ENCODE peak calls at places on chromosomes 1 and 21, in nine cellular contexts. H is pancreas, J is neural progenitor cell, C is cardiac muscle cell, S is HFF-Myc, R is sigmoid colon, P is astrocyte of the spinal cord, V is fibroblast of mammary gland, T is prostate gland. M is an unnamed sample.

GRCh38 chr21:46048926-46049889 is 48.7 kb upstream of the COL6A2 start:
- DNase-seq in H (peak), J (no peak), C (no peak), S (peak), R (peak), P (peak), V (peak), T (no peak), M (peak)

GRCh38 chr1:185479781-185480180 is 162.7 kb upstream of the IVNS1ABP start:
- DNase-seq in H (no peak), J (peak), C (no peak), S (no peak), R (no peak), P (no peak), V (no peak), T (no peak), M (no peak)

GRCh38 chr1:12296623-12297022 is 66.8 kb downstream of the VPS13D start:
- DNase-seq in H (no peak), J (no peak), C (no peak), S (no peak), R (no peak), P (peak), V (peak), T (no peak), M (peak)

GRCh38 chr1:218347713-218348627 is 2.8 kb downstream of the TGFB2 start:
- DNase-seq in H (no peak), J (no peak), C (peak), S (no peak), R (peak), P (peak), V (peak), T (no peak), M (peak)

GRCh38 chr1:40341509-40342380 is 24.7 kb upstream of the COL9A2 start:
- DNase-seq in H (no peak), J (no peak), C (no peak), S (no peak), R (no peak), P (no peak), V (no peak), T (no peak), M (peak)

GRCh38 chr1:171296897-171297296 is 17.1 kb upstream of the FMO4 start:
- DNase-seq in H (no peak), J (no peak), C (no peak), S (no peak), R (no peak), P (no peak), V (no peak), T (no peak), M (no peak)

GRCh38 chr1:155218854-155219591 is 10.5 kb downstream of the MTX1 start:
- DNase-seq in H (peak), J (peak), C (peak), S (no peak), R (no peak), P (peak), V (peak), T (peak), M (peak)

GRCh38 chr1:231679109-231679508 is 52.5 kb downstream of the DISC1 start:
- DNase-seq in H (no peak), J (no peak), C (no peak), S (no peak), R (no peak), P (no peak), V (no peak), T (no peak), M (no peak)

GRCh38 chr21:41168391-41169257 is 664 bp downstream of the BACE2 start:
- DNase-seq in H (peak), J (peak), C (peak), S (no peak), R (peak), P (peak), V (peak), T (peak), M (peak)

GRCh38 chr1:27400035-27400962 is 7.9 kb downstream of the GPR3 start:
- DNase-seq in H (no peak), J (peak), C (no peak), S (no peak), R (no peak), P (no peak), V (peak), T (no peak), M (peak)

GRCh38 chr1:59484090-59484489 is 187.2 kb downstream of the FGGY start:
- DNase-seq in H (no peak), J (no peak), C (no peak), S (peak), R (no peak), P (peak), V (peak), T (no peak), M (peak)

GRCh38 chr21:41715649-41716321 is 51.1 kb downstream of the RIPK4 start:
- DNase-seq in H (peak), J (no peak), C (peak), S (no peak), R (no peak), P (no peak), V (no peak), T (no peak), M (no peak)

GRCh38 chr1:182120411-182121258 is 59.1 kb upstream of the ZNF648 start:
- DNase-seq in H (peak), J (no peak), C (no peak), S (no peak), R (no peak), P (peak), V (peak), T (peak), M (no peak)

GRCh38 chr1:94726981-94727685 is 93.0 kb upstream of the SLC44A3 start:
- DNase-seq in H (no peak), J (no peak), C (no peak), S (no peak), R (no peak), P (no peak), V (no peak), T (no peak), M (no peak)

DNA sequence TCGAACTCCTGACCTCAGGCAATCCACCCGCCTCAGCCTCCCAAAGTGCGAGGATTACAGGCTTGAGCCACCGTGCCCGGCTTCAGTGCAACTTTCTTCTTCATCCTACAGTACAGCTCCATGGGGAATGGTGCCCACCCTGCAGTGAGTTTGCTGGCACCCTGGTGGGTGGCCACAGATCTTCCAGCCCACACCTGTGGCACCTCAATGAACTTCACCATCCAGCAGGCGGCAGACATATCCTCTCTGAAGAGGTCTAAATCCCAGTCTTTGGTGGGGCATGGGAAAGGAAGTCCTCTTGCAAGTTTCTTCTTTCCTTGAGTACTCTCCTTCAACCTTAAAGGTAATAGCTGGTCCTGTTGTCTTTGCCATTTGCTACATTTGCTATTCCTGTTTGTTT is 18.1 kb upstream of the ZBTB8A start:
- DNase-seq in H (no peak), J (no peak), C (no peak), S (no peak), R (no peak), P (no peak), V (no peak), T (no peak), M (no peak)
- H3K4me3 ChIP-seq in H (no peak), J (no peak), C (no peak), S (peak), R (no peak), P (no peak), V (no peak), T (no peak), M (no peak)

GRCh38 chr1:20115916-20116315 is 3.4 kb downstream of the PLA2G2D start:
- DNase-seq in H (no peak), J (no peak), C (no peak), S (no peak), R (peak), P (no peak), V (no peak), T (no peak), M (no peak)

GRCh38 chr1:20114021-20114648 is 5.2 kb downstream of the PLA2G2D start:
- DNase-seq in H (no peak), J (no peak), C (no peak), S (no peak), R (peak), P (no peak), V (no peak), T (no peak), M (no peak)

GRCh38 chr1:20112279-20113000 is 6.9 kb downstream of the PLA2G2D start:
- DNase-seq in H (no peak), J (no peak), C (no peak), S (no peak), R (peak), P (no peak), V (peak), T (no peak), M (no peak)

GRCh38 chr1:20119351-20119750 is at the start of gene PLA2G2D:
- DNase-seq in H (no peak), J (no peak), C (no peak), S (no peak), R (peak), P (no peak), V (no peak), T (no peak), M (no peak)

GRCh38 chr1:20115479-20115878 is 3.9 kb downstream of the PLA2G2D start:
- DNase-seq in H (no peak), J (no peak), C (no peak), S (no peak), R (peak), P (no peak), V (no peak), T (no peak), M (no peak)
- TF ChIP-seq CTCF in H (no peak), J (peak), C (no peak), S (no peak), R (no peak), P (no peak), V (no peak), T (no peak), M (no peak)

GRCh38 chr1:86156571-86157455 is at the start of gene COL24A1:
- DNase-seq in H (no peak), J (peak), C (peak), S (no peak), R (peak), P (peak), V (peak), T (peak), M (peak)

GRCh38 chr1:86155061-86155806 is 1.3 kb downstream of the COL24A1 start:
- DNase-seq in H (no peak), J (peak), C (peak), S (no peak), R (peak), P (peak), V (peak), T (no peak), M (no peak)

GRCh38 chr1:86152887-86153286 is 3.7 kb downstream of the COL24A1 start:
- DNase-seq in H (no peak), J (no peak), C (no peak), S (no peak), R (no peak), P (no peak), V (no peak), T (no peak), M (no peak)

GRCh38 chr1:86154581-86155060 is 2.0 kb downstream of the COL24A1 start:
- DNase-seq in H (no peak), J (peak), C (no peak), S (peak), R (peak), P (no peak), V (peak), T (no peak), M (no peak)

GRCh38 chr1:86155807-86156561 is 588 bp downstream of the COL24A1 start:
- DNase-seq in H (no peak), J (peak), C (peak), S (no peak), R (peak), P (peak), V (peak), T (no peak), M (peak)
- H3K4me3 ChIP-seq in H (peak), J (peak), C (peak), S (peak), R (peak), P (peak), V (peak), T (peak), M (peak)

DNA sequence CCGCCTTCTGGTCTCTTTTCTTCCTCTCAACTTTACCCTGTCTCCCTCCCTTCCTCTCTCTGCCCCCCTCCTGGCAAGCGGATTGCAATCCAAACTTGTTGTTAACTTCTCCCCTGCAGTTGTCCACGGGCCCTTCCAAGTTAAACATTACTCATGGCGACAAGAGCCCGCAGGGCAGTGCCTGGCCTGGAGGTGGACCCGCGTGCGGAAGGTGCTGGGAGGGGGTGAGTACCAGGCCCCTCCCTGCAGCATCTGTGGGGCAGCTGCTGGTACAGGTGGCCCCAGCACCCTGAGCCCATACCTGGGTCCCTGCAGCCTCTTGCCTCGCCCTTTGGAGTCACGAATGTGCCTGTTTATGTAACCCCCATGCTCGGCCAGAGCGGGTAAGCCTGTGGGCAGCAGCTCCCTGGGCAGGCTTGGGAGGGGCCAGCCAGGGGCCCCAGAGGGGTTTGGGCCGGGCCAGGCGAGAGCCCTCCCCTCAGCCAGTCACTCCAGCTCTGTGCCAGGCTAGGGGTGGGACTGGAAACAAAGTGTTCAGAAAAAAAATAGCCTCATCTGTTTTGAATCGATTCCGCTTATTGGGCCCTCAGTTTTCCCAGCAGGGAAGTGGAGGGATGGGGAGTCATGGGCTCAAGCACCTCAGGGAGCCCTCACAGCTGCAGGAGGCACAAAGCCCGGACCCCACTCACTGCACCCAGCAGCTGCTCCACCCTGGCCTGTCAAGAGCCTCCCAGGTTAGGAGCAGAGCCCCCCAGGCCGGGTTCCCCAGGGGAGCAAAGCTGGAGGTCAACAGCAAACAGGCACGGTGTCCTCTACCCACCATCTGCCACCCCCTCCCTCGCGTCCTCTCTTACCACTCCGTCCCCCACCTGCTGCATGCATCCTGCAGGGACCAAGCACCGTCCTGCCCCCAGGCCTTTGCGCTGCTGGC is 14.0 kb upstream of the FAAP20 start:
- DNase-seq in H (peak), J (no peak), C (no peak), S (no peak), R (peak), P (peak), V (peak), T (peak), M (peak)
- TF ChIP-seq CTCF in H (no peak), J (no peak), C (no peak), S (no peak), R (no peak), P (no peak), V (no peak), T (peak), M (peak)

GRCh38 chr1:159781992-159782391 is 1.2 kb downstream of the DUSP23 start:
- DNase-seq in H (no peak), J (no peak), C (no peak), S (no peak), R (no peak), P (no peak), V (no peak), T (no peak), M (no peak)
- H3K4me3 ChIP-seq in H (peak), J (no peak), C (no peak), S (peak), R (no peak), P (peak), V (peak), T (no peak), M (no peak)